ENCODE peak calls at places on chromosomes 5 and 9, in seven cellular contexts. One of them, this sample, is unnamed.

GRCh38 chr9:82553654-82554366 is 509.1 kb downstream of the RASEF start:
- DNase-seq in IMR-90: peak; percentile 5
- DNase-seq in H1: no peak
- DNase-seq in neuronal stem cell: no peak
- DNase-seq in mesendoderm: peak; percentile 30
- DNase-seq in trophoblast cell: no peak
- DNase-seq in H9: no peak
- DNase-seq in this sample: peak; percentile 30

GRCh38 chr5:95554331-95554646 is 488 bp downstream of the SKIC3 start:
- DNase-seq in neuronal stem cell: no peak
- DNase-seq in mesendoderm: no peak
- DNase-seq in H9: no peak
- DNase-seq in H1: no peak
- DNase-seq in trophoblast cell: no peak
- DNase-seq in IMR-90: no peak
- DNase-seq in this sample: no peak

GRCh38 chr5:175772747-175773533 is 98.4 kb upstream of the CPLX2 start:
- DNase-seq in IMR-90: no peak
- DNase-seq in mesendoderm: peak; percentile 32
- DNase-seq in H1: no peak
- DNase-seq in trophoblast cell: no peak
- DNase-seq in H9: peak; percentile 41
- DNase-seq in neuronal stem cell: no peak
- DNase-seq in this sample: no peak

GRCh38 chr5:31593676-31594075 is 45.3 kb upstream of the PDZD2 start:
- DNase-seq in H9: no peak
- DNase-seq in trophoblast cell: peak; percentile 53
- DNase-seq in mesendoderm: no peak
- DNase-seq in IMR-90: no peak
- DNase-seq in H1: no peak
- DNase-seq in neuronal stem cell: no peak
- DNase-seq in this sample: no peak

GRCh38 chr9:33130501-33130900 is 36.6 kb downstream of the B4GALT1 start:
- DNase-seq in IMR-90: peak; percentile 46
- DNase-seq in neuronal stem cell: no peak
- DNase-seq in H1: no peak
- DNase-seq in trophoblast cell: no peak
- DNase-seq in mesendoderm: no peak
- DNase-seq in H9: no peak
- DNase-seq in this sample: peak; percentile 72

GRCh38 chr5:143536364-143536763 is 132.9 kb upstream of the NR3C1 start:
- DNase-seq in neuronal stem cell: no peak
- DNase-seq in IMR-90: peak; percentile 99
- DNase-seq in H9: no peak
- DNase-seq in trophoblast cell: peak; percentile 83
- DNase-seq in H1: no peak
- DNase-seq in mesendoderm: peak; percentile 68
- DNase-seq in this sample: peak; percentile 89

GRCh38 chr5:96245401-96246091 is 187.5 kb downstream of the PCSK1 start:
- DNase-seq in H1: no peak
- DNase-seq in neuronal stem cell: no peak
- DNase-seq in trophoblast cell: no peak
- DNase-seq in mesendoderm: no peak
- DNase-seq in H9: no peak
- DNase-seq in IMR-90: peak; percentile 19
- DNase-seq in this sample: peak; percentile 23

GRCh38 chr5:126808619-126809018 is 31.7 kb downstream of the LMNB1 start:
- DNase-seq in IMR-90: peak; percentile 50
- DNase-seq in H9: no peak
- DNase-seq in H1: no peak
- DNase-seq in mesendoderm: no peak
- DNase-seq in trophoblast cell: no peak
- DNase-seq in neuronal stem cell: peak; percentile 4
- DNase-seq in this sample: peak; percentile 68

GRCh38 chr5:107364443-107365096 is 306.2 kb downstream of the EFNA5 start:
- DNase-seq in IMR-90: no peak
- DNase-seq in trophoblast cell: no peak
- DNase-seq in H1: no peak
- DNase-seq in mesendoderm: no peak
- DNase-seq in H9: no peak
- DNase-seq in neuronal stem cell: no peak
- DNase-seq in this sample: no peak

GRCh38 chr5:167378894-167379723 is 912.3 kb upstream of the WWC1 start:
- DNase-seq in IMR-90: no peak
- DNase-seq in H1: no peak
- DNase-seq in mesendoderm: peak; percentile 64
- DNase-seq in H9: no peak
- DNase-seq in trophoblast cell: no peak
- DNase-seq in neuronal stem cell: no peak
- DNase-seq in this sample: no peak

GRCh38 chr5:17737087-17737486 is 102.8 kb downstream of the TAF11L14 start:
- DNase-seq in H1: no peak
- DNase-seq in H9: no peak
- DNase-seq in trophoblast cell: no peak
- DNase-seq in neuronal stem cell: no peak
- DNase-seq in mesendoderm: no peak
- DNase-seq in IMR-90: peak; percentile 14
- DNase-seq in this sample: no peak

GRCh38 chr5:60492958-60493357 is 207.0 kb downstream of the DEPDC1B start:
- DNase-seq in H1: no peak
- DNase-seq in mesendoderm: no peak
- DNase-seq in neuronal stem cell: no peak
- DNase-seq in H9: no peak
- DNase-seq in IMR-90: peak; percentile 17
- DNase-seq in trophoblast cell: no peak
- DNase-seq in this sample: peak; percentile 54

GRCh38 chr5:56278267-56278826 is 45.2 kb upstream of the ANKRD55 start:
- DNase-seq in H1: no peak
- DNase-seq in H9: no peak
- DNase-seq in neuronal stem cell: peak; percentile 69
- DNase-seq in mesendoderm: peak; percentile 50
- DNase-seq in IMR-90: peak; percentile 98
- DNase-seq in trophoblast cell: no peak
- DNase-seq in this sample: peak; percentile 92

GRCh38 chr9:119763260-119763659 is 394.0 kb upstream of the BRINP1 start:
- DNase-seq in neuronal stem cell: no peak
- DNase-seq in H9: no peak
- DNase-seq in mesendoderm: peak; percentile 44
- DNase-seq in IMR-90: no peak
- DNase-seq in trophoblast cell: no peak
- DNase-seq in H1: no peak
- DNase-seq in this sample: no peak

DNA sequence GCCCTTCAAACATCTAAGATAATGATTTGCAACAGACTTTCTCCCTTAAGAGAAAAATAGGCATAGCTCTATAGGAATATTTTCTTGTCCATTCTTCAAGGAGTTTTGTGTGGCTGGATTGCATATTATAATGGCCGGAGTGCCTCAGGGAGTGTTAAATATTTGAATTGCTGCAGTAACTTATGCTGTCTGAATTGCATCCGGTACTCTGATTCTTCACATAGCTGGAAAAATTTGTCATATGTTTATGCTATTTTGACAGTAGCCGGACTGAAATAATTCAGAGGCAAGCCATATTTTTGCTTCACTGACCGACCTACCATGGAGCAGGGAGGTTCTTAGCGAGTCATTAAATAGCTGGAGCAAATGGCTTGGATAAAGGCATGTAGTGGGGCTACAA is 621.0 kb downstream of the ACTL7B start:
- DNase-seq in trophoblast cell: peak; percentile 80
- DNase-seq in IMR-90: peak; percentile 16
- DNase-seq in H1: no peak
- DNase-seq in H9: no peak
- DNase-seq in neuronal stem cell: no peak
- DNase-seq in mesendoderm: peak; percentile 13
- DNase-seq in this sample: peak; percentile 56
- H3K4me2 ChIP-seq in trophoblast cell: no peak overlapping the region
- H3K4me2 ChIP-seq in IMR-90: peak overlapping the region; percentile 28
- H3K4me2 ChIP-seq in H1: no peak overlapping the region
- H3K4me2 ChIP-seq in H9: no peak overlapping the region
- H3K4me2 ChIP-seq in neuronal stem cell: no peak overlapping the region
- H3K4me2 ChIP-seq in mesendoderm: no peak overlapping the region
- H3K4me2 ChIP-seq in this sample: no peak overlapping the region

GRCh38 chr9:72145093-72145492 is 4.1 kb upstream of the GDA start:
- DNase-seq in mesendoderm: no peak
- DNase-seq in IMR-90: no peak
- DNase-seq in H1: no peak
- DNase-seq in trophoblast cell: peak; percentile 32
- DNase-seq in H9: no peak
- DNase-seq in neuronal stem cell: no peak
- DNase-seq in this sample: no peak
- H4K8ac ChIP-seq in mesendoderm: no peak overlapping the region
- H4K8ac ChIP-seq in IMR-90: no peak overlapping the region
- H4K8ac ChIP-seq in H1: no peak overlapping the region
- H4K8ac ChIP-seq in trophoblast cell: no peak overlapping the region
- H4K8ac ChIP-seq in H9: no peak overlapping the region
- H4K8ac ChIP-seq in neuronal stem cell: no peak overlapping the region
- H4K8ac ChIP-seq in this sample: no peak overlapping the region

DNA sequence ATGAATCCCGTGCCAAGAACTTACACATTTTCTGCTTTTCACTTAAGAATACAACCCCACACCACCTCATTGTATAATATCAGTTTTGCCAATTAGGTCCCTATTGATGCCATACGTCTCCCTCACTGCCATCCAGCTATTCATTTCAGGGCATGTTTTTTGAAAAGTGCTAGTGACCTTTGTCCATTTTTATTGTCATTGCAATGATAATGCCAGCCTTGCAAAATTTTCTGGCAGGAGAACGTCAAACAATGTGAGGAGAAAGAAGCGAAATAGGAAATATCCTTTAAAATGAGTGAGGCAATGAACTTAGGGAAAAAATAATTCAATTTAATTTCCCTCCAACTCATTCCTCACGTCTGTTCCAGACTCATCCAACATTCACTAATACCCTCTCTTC is 111.8 kb upstream of the CKMT2 start:
- DNase-seq in trophoblast cell: no peak
- DNase-seq in neuronal stem cell: no peak
- DNase-seq in mesendoderm: no peak
- DNase-seq in IMR-90: no peak
- DNase-seq in H1: no peak
- DNase-seq in H9: no peak
- DNase-seq in this sample: no peak
- H3K4me2 ChIP-seq in trophoblast cell: no peak overlapping the region
- H3K4me2 ChIP-seq in neuronal stem cell: no peak overlapping the region
- H3K4me2 ChIP-seq in mesendoderm: no peak overlapping the region
- H3K4me2 ChIP-seq in IMR-90: no peak overlapping the region
- H3K4me2 ChIP-seq in H1: no peak overlapping the region
- H3K4me2 ChIP-seq in H9: no peak overlapping the region
- H3K4me2 ChIP-seq in this sample: no peak overlapping the region

GRCh38 chr5:74167930-74168315 is 472.6 kb downstream of the ENC1 start:
- DNase-seq in neuronal stem cell: no peak
- DNase-seq in H9: no peak
- DNase-seq in H1: no peak
- DNase-seq in IMR-90: no peak
- DNase-seq in mesendoderm: no peak
- DNase-seq in trophoblast cell: no peak
- DNase-seq in this sample: no peak
- H4K8ac ChIP-seq in neuronal stem cell: no peak overlapping the region
- H4K8ac ChIP-seq in H9: no peak overlapping the region
- H4K8ac ChIP-seq in H1: no peak overlapping the region
- H4K8ac ChIP-seq in IMR-90: no peak overlapping the region
- H4K8ac ChIP-seq in mesendoderm: no peak overlapping the region
- H4K8ac ChIP-seq in trophoblast cell: no peak overlapping the region
- H4K8ac ChIP-seq in this sample: no peak overlapping the region

GRCh38 chr9:34571180-34571800 is 18.2 kb downstream of the CNTFR start:
- DNase-seq in H9: no peak
- DNase-seq in neuronal stem cell: no peak
- DNase-seq in IMR-90: no peak
- DNase-seq in H1: no peak
- DNase-seq in mesendoderm: no peak
- DNase-seq in trophoblast cell: no peak
- DNase-seq in this sample: no peak

GRCh38 chr9:34572092-34572491 is 17.4 kb downstream of the CNTFR start:
- DNase-seq in neuronal stem cell: no peak
- DNase-seq in IMR-90: no peak
- DNase-seq in mesendoderm: no peak
- DNase-seq in trophoblast cell: no peak
- DNase-seq in H9: no peak
- DNase-seq in H1: no peak
- DNase-seq in this sample: no peak

GRCh38 chr9:34572628-34573027 is 16.9 kb downstream of the CNTFR start:
- DNase-seq in H1: no peak
- DNase-seq in neuronal stem cell: no peak
- DNase-seq in IMR-90: no peak
- DNase-seq in trophoblast cell: no peak
- DNase-seq in H9: no peak
- DNase-seq in mesendoderm: no peak
- DNase-seq in this sample: no peak

GRCh38 chr9:34568783-34569182 is 20.7 kb downstream of the CNTFR start:
- DNase-seq in trophoblast cell: no peak
- DNase-seq in neuronal stem cell: no peak
- DNase-seq in H1: no peak
- DNase-seq in H9: no peak
- DNase-seq in mesendoderm: no peak
- DNase-seq in IMR-90: no peak
- DNase-seq in this sample: no peak

DNA sequence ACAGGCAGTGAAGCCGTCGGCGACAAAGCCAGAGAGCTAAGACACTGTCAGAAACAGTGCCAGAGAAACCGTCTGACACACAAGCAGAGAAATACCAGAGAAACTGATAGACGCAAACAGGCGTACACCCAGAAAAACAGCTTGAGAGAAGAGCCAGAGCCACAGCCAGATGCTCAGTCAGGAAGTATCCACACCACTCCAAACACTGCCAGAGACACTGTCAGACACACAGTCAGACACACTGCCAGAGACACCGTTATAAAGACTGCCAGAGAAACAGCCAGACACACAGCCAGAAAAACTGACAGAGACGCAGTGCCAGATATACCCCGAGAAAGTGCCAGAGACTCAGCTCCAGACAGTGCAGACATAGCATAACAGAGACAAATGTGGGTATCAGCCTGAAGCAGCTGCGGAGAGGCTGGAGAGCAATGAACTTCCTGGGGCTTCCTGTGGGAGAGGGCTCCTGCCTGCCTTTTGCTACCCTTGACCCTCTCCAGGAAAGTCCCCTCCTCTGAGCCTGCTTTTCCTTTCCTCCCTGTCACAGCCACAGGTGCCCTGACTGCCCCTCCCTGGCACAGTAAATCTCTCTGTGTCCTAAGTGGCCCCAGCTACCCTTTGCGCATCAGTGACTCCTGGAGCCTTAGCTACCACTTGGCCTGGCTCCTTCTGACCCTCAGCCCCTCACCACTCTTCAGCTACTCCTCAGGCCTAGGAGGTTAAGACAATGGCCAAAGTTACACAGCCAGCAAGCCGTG is 18.9 kb downstream of the CNTFR start:
- DNase-seq in mesendoderm: no peak
- DNase-seq in H9: no peak
- DNase-seq in trophoblast cell: no peak
- DNase-seq in IMR-90: no peak
- DNase-seq in neuronal stem cell: no peak
- DNase-seq in H1: no peak
- DNase-seq in this sample: no peak
- H3K4me2 ChIP-seq in mesendoderm: no peak overlapping the region
- H3K4me2 ChIP-seq in H9: no peak overlapping the region
- H3K4me2 ChIP-seq in trophoblast cell: no peak overlapping the region
- H3K4me2 ChIP-seq in IMR-90: no peak overlapping the region
- H3K4me2 ChIP-seq in neuronal stem cell: no peak overlapping the region
- H3K4me2 ChIP-seq in H1: no peak overlapping the region
- H3K4me2 ChIP-seq in this sample: no peak overlapping the region

This sample was measured in mesenchymal stem cell.